ENCODE peak calls at places on chromosomes 11 and 22, in six cellular contexts. One of them, this sample, is unnamed.

GRCh38 chr11:119691020-119691666 is 37.9 kb downstream of the NECTIN1 start:
- DNase-seq in GM12865: peak; percentile 39
- DNase-seq in suprapubic skin: no peak
- DNase-seq in uterus: no peak
- DNase-seq in lower leg skin: no peak
- DNase-seq in H9: no peak
- DNase-seq in this sample: no peak

GRCh38 chr11:126502159-126502558 is 146.7 kb downstream of the ST3GAL4 start:
- DNase-seq in GM12865: no peak
- DNase-seq in suprapubic skin: no peak
- DNase-seq in uterus: no peak
- DNase-seq in lower leg skin: no peak
- DNase-seq in H9: no peak
- DNase-seq in this sample: no peak

GRCh38 chr11:117515892-117516291 is 188.2 kb downstream of the CEP164 start:
- DNase-seq in GM12865: no peak
- DNase-seq in suprapubic skin: no peak
- DNase-seq in uterus: no peak
- DNase-seq in lower leg skin: no peak
- DNase-seq in H9: no peak
- DNase-seq in this sample: no peak

GRCh38 chr11:134514354-134514951 is 102.4 kb upstream of the B3GAT1 start:
- DNase-seq in GM12865: no peak
- DNase-seq in suprapubic skin: peak; percentile 77
- DNase-seq in uterus: no peak
- DNase-seq in lower leg skin: no peak
- DNase-seq in H9: no peak
- DNase-seq in this sample: no peak

GRCh38 chr11:108961095-108961494 is 296.2 kb downstream of the DDX10 start:
- DNase-seq in GM12865: peak; percentile 6
- DNase-seq in suprapubic skin: no peak
- DNase-seq in uterus: no peak
- DNase-seq in lower leg skin: no peak
- DNase-seq in H9: no peak
- DNase-seq in this sample: no peak

GRCh38 chr22:23077627-23078461 is 7.5 kb downstream of the GNAZ start:
- DNase-seq in GM12865: no peak
- DNase-seq in suprapubic skin: no peak
- DNase-seq in uterus: no peak
- DNase-seq in lower leg skin: no peak
- DNase-seq in H9: no peak
- DNase-seq in this sample: no peak

GRCh38 chr11:44680982-44681597 is 45.7 kb upstream of the TSPAN18 start:
- DNase-seq in GM12865: peak; percentile 36
- DNase-seq in suprapubic skin: peak; percentile 68
- DNase-seq in uterus: no peak
- DNase-seq in lower leg skin: no peak
- DNase-seq in H9: peak; percentile 59
- DNase-seq in this sample: no peak

GRCh38 chr11:67356867-67357561 is 3.7 kb upstream of the POLD4 start:
- DNase-seq in GM12865: peak; percentile 86
- DNase-seq in suprapubic skin: no peak
- DNase-seq in uterus: peak; percentile 71
- DNase-seq in lower leg skin: no peak
- DNase-seq in H9: peak; percentile 86
- DNase-seq in this sample: peak; percentile 73

GRCh38 chr11:111387318-111387863 is 8.3 kb upstream of the POU2AF1 start:
- DNase-seq in GM12865: no peak
- DNase-seq in suprapubic skin: no peak
- DNase-seq in uterus: no peak
- DNase-seq in lower leg skin: no peak
- DNase-seq in H9: no peak
- DNase-seq in this sample: no peak

GRCh38 chr11:105632316-105632715 is 22.4 kb downstream of the GRIA4 start:
- DNase-seq in GM12865: no peak
- DNase-seq in suprapubic skin: no peak
- DNase-seq in uterus: no peak
- DNase-seq in lower leg skin: no peak
- DNase-seq in H9: no peak
- DNase-seq in this sample: no peak

GRCh38 chr11:72641900-72642814 is 32.1 kb downstream of the PDE2A start:
- DNase-seq in GM12865: no peak
- DNase-seq in suprapubic skin: no peak
- DNase-seq in uterus: peak; percentile 53
- DNase-seq in lower leg skin: no peak
- DNase-seq in H9: peak; percentile 60
- DNase-seq in this sample: peak; percentile 59

GRCh38 chr11:10599388-10600175 is 31.1 kb upstream of the LYVE1 start:
- DNase-seq in GM12865: no peak
- DNase-seq in suprapubic skin: no peak
- DNase-seq in uterus: no peak
- DNase-seq in lower leg skin: no peak
- DNase-seq in H9: no peak
- DNase-seq in this sample: no peak

GRCh38 chr11:22879615-22880014 is 19.3 kb upstream of the CCDC179 start:
- DNase-seq in GM12865: no peak
- DNase-seq in suprapubic skin: no peak
- DNase-seq in uterus: no peak
- DNase-seq in lower leg skin: no peak
- DNase-seq in H9: no peak
- DNase-seq in this sample: no peak

GRCh38 chr11:107370390-107370789 is 87.2 kb downstream of the CWF19L2 start:
- DNase-seq in GM12865: peak; percentile 19
- DNase-seq in suprapubic skin: no peak
- DNase-seq in uterus: no peak
- DNase-seq in lower leg skin: no peak
- DNase-seq in H9: no peak
- DNase-seq in this sample: no peak

GRCh38 chr22:16975155-16975885 is 32.7 kb downstream of the GAB4 start:
- DNase-seq in GM12865: peak; percentile 27
- DNase-seq in suprapubic skin: no peak
- DNase-seq in uterus: no peak
- DNase-seq in lower leg skin: no peak
- DNase-seq in H9: no peak
- DNase-seq in this sample: no peak

GRCh38 chr11:129734654-129735053 is 81.0 kb upstream of the TMEM45B start:
- DNase-seq in GM12865: no peak
- DNase-seq in suprapubic skin: peak; percentile 65
- DNase-seq in uterus: no peak
- DNase-seq in lower leg skin: no peak
- DNase-seq in H9: no peak
- DNase-seq in this sample: no peak

GRCh38 chr22:49725516-49725915 is 102.2 kb downstream of the BRD1 start:
- DNase-seq in GM12865: no peak
- DNase-seq in suprapubic skin: no peak
- DNase-seq in uterus: no peak
- DNase-seq in lower leg skin: no peak
- DNase-seq in H9: no peak
- DNase-seq in this sample: no peak

GRCh38 chr11:133984828-133985227 is 28.1 kb upstream of the IGSF9B start:
- DNase-seq in GM12865: peak; percentile 20
- DNase-seq in suprapubic skin: no peak
- DNase-seq in uterus: no peak
- DNase-seq in lower leg skin: no peak
- DNase-seq in H9: no peak
- DNase-seq in this sample: no peak

GRCh38 chr11:35418282-35418846 is 994 bp downstream of the SLC1A2 start:
- DNase-seq in GM12865: no peak
- DNase-seq in suprapubic skin: no peak
- DNase-seq in uterus: no peak
- DNase-seq in lower leg skin: no peak
- DNase-seq in H9: peak; percentile 72
- DNase-seq in this sample: peak; percentile 61

GRCh38 chr11:35288817-35289541 is 130.4 kb downstream of the SLC1A2 start:
- DNase-seq in GM12865: no peak
- DNase-seq in suprapubic skin: no peak
- DNase-seq in uterus: no peak
- DNase-seq in lower leg skin: no peak
- DNase-seq in H9: no peak
- DNase-seq in this sample: no peak

GRCh38 chr11:19201737-19202605 is at the start of gene CSRP3:
- DNase-seq in GM12865: no peak
- DNase-seq in suprapubic skin: no peak
- DNase-seq in uterus: no peak
- DNase-seq in lower leg skin: no peak
- DNase-seq in H9: no peak
- DNase-seq in this sample: no peak
- TF ChIP-seq CTCF in GM12865: no peak
- TF ChIP-seq CTCF in suprapubic skin: no peak
- TF ChIP-seq CTCF in uterus: no peak
- TF ChIP-seq CTCF in lower leg skin: no peak
- TF ChIP-seq CTCF in H9: no peak
- TF ChIP-seq CTCF in this sample: no peak

GRCh38 chr11:96154802-96155520 is 188.0 kb downstream of the MAML2 start:
- DNase-seq in GM12865: no peak
- DNase-seq in suprapubic skin: no peak
- DNase-seq in uterus: no peak
- DNase-seq in lower leg skin: no peak
- DNase-seq in H9: no peak
- DNase-seq in this sample: no peak

GRCh38 chr11:96158126-96158525 is 184.9 kb downstream of the MAML2 start:
- DNase-seq in GM12865: no peak
- DNase-seq in suprapubic skin: no peak
- DNase-seq in uterus: no peak
- DNase-seq in lower leg skin: no peak
- DNase-seq in H9: no peak
- DNase-seq in this sample: no peak

GRCh38 chr11:96156379-96156722 is 186.6 kb downstream of the MAML2 start:
- DNase-seq in GM12865: no peak
- DNase-seq in suprapubic skin: no peak
- DNase-seq in uterus: no peak
- DNase-seq in lower leg skin: no peak
- DNase-seq in H9: no peak
- DNase-seq in this sample: no peak

GRCh38 chr11:96157517-96157873 is 185.5 kb downstream of the MAML2 start:
- DNase-seq in GM12865: no peak
- DNase-seq in suprapubic skin: no peak
- DNase-seq in uterus: no peak
- DNase-seq in lower leg skin: no peak
- DNase-seq in H9: no peak
- DNase-seq in this sample: no peak

DNA sequence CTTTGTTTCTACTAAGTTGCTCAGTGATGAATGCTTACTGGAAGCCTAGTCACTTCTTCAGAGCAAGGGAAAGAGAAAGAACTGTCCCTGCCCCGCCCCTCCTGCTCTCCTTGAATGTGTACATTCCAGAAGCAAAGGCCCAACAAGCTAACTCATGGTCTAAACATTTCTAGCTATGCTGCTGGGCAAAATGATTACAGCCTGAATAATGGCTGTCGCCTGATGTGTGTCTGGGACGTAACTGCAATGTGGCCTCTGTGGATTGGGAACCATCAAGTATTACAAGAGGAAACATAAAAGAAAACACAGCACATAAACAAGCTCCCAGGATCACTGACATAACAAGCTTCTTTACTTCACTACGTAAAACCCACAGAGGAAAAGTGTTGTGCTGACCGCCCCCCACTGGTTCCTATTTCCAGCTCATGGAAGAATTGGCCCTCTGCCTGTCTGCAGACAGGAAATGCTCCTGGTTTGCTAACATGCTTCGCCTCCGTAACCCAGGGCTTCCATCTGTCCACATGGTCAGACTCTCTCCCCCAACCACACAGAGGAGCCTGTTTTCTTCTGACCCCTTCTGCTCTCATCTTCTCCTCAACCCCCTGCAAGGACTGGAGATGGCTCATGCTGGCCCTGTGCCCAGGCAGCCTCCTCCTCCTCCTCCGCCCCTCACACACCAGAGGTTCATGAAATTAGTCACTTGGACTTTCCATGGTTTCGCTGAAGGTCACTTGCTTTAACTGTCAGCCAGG is 187.2 kb downstream of the MAML2 start:
- DNase-seq in GM12865: peak; percentile 86
- DNase-seq in suprapubic skin: peak; percentile 81
- DNase-seq in uterus: peak; percentile 71
- DNase-seq in lower leg skin: peak; percentile 69
- DNase-seq in H9: peak; percentile 51
- DNase-seq in this sample: no peak
- TF ChIP-seq CTCF in GM12865: no peak
- TF ChIP-seq CTCF in suprapubic skin: no peak
- TF ChIP-seq CTCF in uterus: peak; percentile 32
- TF ChIP-seq CTCF in lower leg skin: no peak
- TF ChIP-seq CTCF in H9: peak; percentile 25
- TF ChIP-seq CTCF in this sample: no peak

GRCh38 chr11:125225401-125225800 is 60.9 kb downstream of the PKNOX2 start:
- DNase-seq in GM12865: no peak
- DNase-seq in suprapubic skin: no peak
- DNase-seq in uterus: no peak
- DNase-seq in lower leg skin: no peak
- DNase-seq in H9: no peak
- DNase-seq in this sample: no peak

GRCh38 chr11:125223901-125224331 is 59.4 kb downstream of the PKNOX2 start:
- DNase-seq in GM12865: no peak
- DNase-seq in suprapubic skin: no peak
- DNase-seq in uterus: no peak
- DNase-seq in lower leg skin: no peak
- DNase-seq in H9: no peak
- DNase-seq in this sample: no peak

GRCh38 chr11:125226701-125227100 is 62.1 kb downstream of the PKNOX2 start:
- DNase-seq in GM12865: no peak
- DNase-seq in suprapubic skin: no peak
- DNase-seq in uterus: no peak
- DNase-seq in lower leg skin: no peak
- DNase-seq in H9: no peak
- DNase-seq in this sample: no peak

GRCh38 chr11:125222494-125222893 is 57.9 kb downstream of the PKNOX2 start:
- DNase-seq in GM12865: no peak
- DNase-seq in suprapubic skin: no peak
- DNase-seq in uterus: no peak
- DNase-seq in lower leg skin: no peak
- DNase-seq in H9: no peak
- DNase-seq in this sample: no peak

DNA sequence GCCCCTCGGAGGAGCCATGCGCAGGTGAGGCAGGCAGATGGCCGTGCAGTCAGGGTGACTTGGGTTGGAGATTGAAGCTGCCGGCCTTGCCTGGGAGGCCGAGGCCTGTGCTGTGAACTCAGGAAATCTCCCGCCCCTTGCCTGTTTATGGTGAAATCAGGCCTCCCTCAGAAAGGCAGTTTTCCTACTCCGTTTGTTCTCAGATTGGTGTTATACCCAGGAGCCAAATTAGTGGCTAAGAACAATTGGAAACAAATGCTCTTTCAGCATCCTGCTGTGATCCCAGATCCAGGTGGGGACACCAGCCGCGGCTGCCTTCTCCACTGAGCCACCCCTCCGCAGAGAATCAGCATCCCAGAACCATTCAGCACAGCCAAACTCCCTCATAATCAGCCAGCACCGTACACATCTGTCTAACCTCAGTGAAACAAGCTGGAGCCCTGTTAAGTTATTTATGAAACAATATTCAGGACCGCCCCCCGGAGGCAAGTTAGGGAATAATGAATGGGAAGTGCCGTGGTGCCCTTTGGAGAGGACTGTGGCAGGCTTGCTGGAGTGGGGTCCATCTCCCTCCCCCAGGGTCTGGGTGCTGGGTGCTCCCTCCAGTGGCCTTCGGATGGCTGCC is 60.0 kb downstream of the PKNOX2 start:
- DNase-seq in GM12865: no peak
- DNase-seq in suprapubic skin: no peak
- DNase-seq in uterus: peak; percentile 50
- DNase-seq in lower leg skin: no peak
- DNase-seq in H9: peak; percentile 53
- DNase-seq in this sample: no peak
- TF ChIP-seq CTCF in GM12865: no peak
- TF ChIP-seq CTCF in suprapubic skin: no peak
- TF ChIP-seq CTCF in uterus: peak; percentile 22
- TF ChIP-seq CTCF in lower leg skin: no peak
- TF ChIP-seq CTCF in H9: peak; percentile 62
- TF ChIP-seq CTCF in this sample: peak; percentile 17

GRCh38 chr11:113774174-113774503 is 647 bp upstream of the ZW10 start:
- DNase-seq in GM12865: no peak
- DNase-seq in suprapubic skin: no peak
- DNase-seq in uterus: no peak
- DNase-seq in lower leg skin: no peak
- DNase-seq in H9: no peak
- DNase-seq in this sample: no peak
- TF ChIP-seq CTCF in GM12865: no peak
- TF ChIP-seq CTCF in suprapubic skin: no peak
- TF ChIP-seq CTCF in uterus: no peak
- TF ChIP-seq CTCF in lower leg skin: no peak
- TF ChIP-seq CTCF in H9: peak; percentile 8
- TF ChIP-seq CTCF in this sample: no peak

This sample was measured in nephron progenitor cell.